ENCODE peak calls at places on chromosomes 16 and 17, in ten cellular contexts. V, C, Q, D, I, B, U, P, W and S are unnamed samples.

GRCh38 chr17:41352597-41353366 is 2.2 kb upstream of the KRT33A start:
- DNase-seq in V (no peak), C (no peak), Q (no peak), D (no peak), I (no peak), B (no peak), U (no peak), P (no peak), W (peak; percentile 8), S (no peak)

GRCh38 chr16:63613701-63614100 is 1508.2 kb downstream of the CDH11 start:
- DNase-seq in V (no peak), C (no peak), Q (no peak), D (no peak), I (no peak), B (peak; percentile 84), U (no peak), P (no peak), W (no peak), S (no peak)

GRCh38 chr16:68086860-68087268 is 1.7 kb downstream of the NFATC3 start:
- DNase-seq in V (no peak), C (no peak), Q (no peak), D (no peak), I (no peak), B (no peak), U (no peak), P (no peak), W (no peak), S (no peak)

GRCh38 chr16:18931756-18932155 is 5.5 kb upstream of the SMG1 start:
- DNase-seq in V (no peak), C (no peak), Q (no peak), D (no peak), I (no peak), B (no peak), U (no peak), P (no peak), W (no peak), S (no peak)

GRCh38 chr16:27687605-27688004 is 137.7 kb downstream of the KATNIP start:
- DNase-seq in V (no peak), C (no peak), Q (no peak), D (no peak), I (no peak), B (no peak), U (no peak), P (no peak), W (no peak), S (no peak)

GRCh38 chr16:50056226-50056625 is 9.5 kb upstream of the HEATR3 start:
- DNase-seq in V (no peak), C (no peak), Q (no peak), D (no peak), I (no peak), B (no peak), U (no peak), P (no peak), W (no peak), S (no peak)

GRCh38 chr17:39174907-39175694 is 9.1 kb upstream of the ARL5C start:
- DNase-seq in V (no peak), C (peak; percentile 78), Q (peak; percentile 81), D (peak; percentile 57), I (peak; percentile 78), B (peak; percentile 44), U (peak; percentile 71), P (peak; percentile 82), W (peak; percentile 97), S (peak; percentile 92)

GRCh38 chr17:19014628-19015215 is 10.2 kb upstream of the FAM83G start:
- DNase-seq in V (no peak), C (no peak), Q (no peak), D (no peak), I (no peak), B (no peak), U (no peak), P (no peak), W (no peak), S (peak; percentile 65)

GRCh38 chr16:3577302-3577752 is at the start of gene NLRC3:
- DNase-seq in V (no peak), C (peak; percentile 28), Q (no peak), D (no peak), I (peak; percentile 34), B (peak; percentile 22), U (no peak), P (no peak), W (no peak), S (peak; percentile 84)

GRCh38 chr17:39404542-39405378 is 3.3 kb upstream of the FBXL20 start:
- DNase-seq in V (no peak), C (no peak), Q (no peak), D (no peak), I (no peak), B (peak; percentile 24), U (peak; percentile 19), P (no peak), W (no peak), S (peak; percentile 23)

GRCh38 chr16:66848172-66848571 is 4.0 kb downstream of the CA7 start:
- DNase-seq in V (no peak), C (no peak), Q (no peak), D (no peak), I (no peak), B (no peak), U (no peak), P (no peak), W (no peak), S (no peak)

GRCh38 chr17:1471931-1472727 is 16.1 kb upstream of the CRK start:
- DNase-seq in V (no peak), C (no peak), Q (no peak), D (no peak), I (no peak), B (no peak), U (no peak), P (no peak), W (peak; percentile 90), S (no peak)

GRCh38 chr17:78263063-78263735 is 31.8 kb downstream of the TMEM235 start:
- DNase-seq in V (no peak), C (peak; percentile 50), Q (peak; percentile 75), D (no peak), I (peak; percentile 77), B (peak; percentile 40), U (no peak), P (no peak), W (no peak), S (peak; percentile 91)

GRCh38 chr16:85389679-85390470 is 223.2 kb upstream of the GSE1 start:
- DNase-seq in V (no peak), C (no peak), Q (no peak), D (no peak), I (no peak), B (no peak), U (no peak), P (no peak), W (no peak), S (peak; percentile 51)

GRCh38 chr16:74896389-74897370 is 88.2 kb downstream of the WDR59 start:
- DNase-seq in V (no peak), C (no peak), Q (no peak), D (no peak), I (no peak), B (no peak), U (no peak), P (no peak), W (no peak), S (no peak)

GRCh38 chr17:76026714-76027158 is 370 bp downstream of the EVPL start:
- DNase-seq in V (no peak), C (no peak), Q (no peak), D (peak; percentile 42), I (no peak), B (no peak), U (no peak), P (no peak), W (no peak), S (no peak)
- H3K4me3 ChIP-seq in V (peak overlapping the region; percentile 19), C (peak overlapping the region; percentile 34), Q (peak overlapping the region; percentile 48), D (peak overlapping the region; percentile 26), I (no peak overlapping the region), B (no peak overlapping the region), U (peak overlapping the region; percentile 43), P (no peak overlapping the region), W (no peak overlapping the region), S (no peak overlapping the region)

DNA sequence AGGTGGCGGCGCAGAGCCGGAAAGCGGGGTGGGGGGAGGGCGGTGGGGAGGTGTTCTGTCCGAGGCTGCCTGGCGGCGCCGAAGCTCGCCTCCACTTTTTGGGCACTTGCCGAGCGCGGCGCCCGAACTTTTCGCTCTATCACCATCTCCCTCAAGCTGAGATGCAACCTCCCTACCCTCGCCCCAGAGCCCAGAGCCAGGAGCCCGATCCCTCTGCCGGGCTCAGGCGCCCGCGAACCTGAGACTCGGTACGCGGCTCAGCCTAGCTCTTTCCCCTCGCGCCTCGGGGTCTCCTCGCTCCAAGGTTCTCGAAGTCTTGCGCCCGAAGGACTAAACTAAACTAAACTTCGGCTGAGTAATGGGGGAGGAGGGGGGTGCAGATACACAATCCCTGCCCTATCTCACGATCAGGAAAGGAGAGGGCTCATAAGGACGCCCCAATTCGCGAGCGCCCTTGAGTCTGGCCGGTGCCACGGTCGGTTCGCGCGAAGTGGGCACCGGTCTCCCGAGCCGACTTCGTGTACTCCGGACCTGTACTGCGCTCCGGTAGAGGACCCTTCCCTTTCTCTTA is 1.7 kb upstream of the SALL1 start:
- DNase-seq in V (no peak), C (no peak), Q (no peak), D (no peak), I (no peak), B (no peak), U (no peak), P (no peak), W (peak; percentile 71), S (no peak)
- H3K27ac ChIP-seq in V (peak overlapping the region; percentile 92), C (peak overlapping the region; percentile 66), Q (peak overlapping the region; percentile 73), D (no peak overlapping the region), I (no peak overlapping the region), B (no peak overlapping the region), U (peak overlapping the region; percentile 76), P (peak overlapping the region; percentile 75), W (peak overlapping the region; percentile 98), S (no peak overlapping the region)

DNA sequence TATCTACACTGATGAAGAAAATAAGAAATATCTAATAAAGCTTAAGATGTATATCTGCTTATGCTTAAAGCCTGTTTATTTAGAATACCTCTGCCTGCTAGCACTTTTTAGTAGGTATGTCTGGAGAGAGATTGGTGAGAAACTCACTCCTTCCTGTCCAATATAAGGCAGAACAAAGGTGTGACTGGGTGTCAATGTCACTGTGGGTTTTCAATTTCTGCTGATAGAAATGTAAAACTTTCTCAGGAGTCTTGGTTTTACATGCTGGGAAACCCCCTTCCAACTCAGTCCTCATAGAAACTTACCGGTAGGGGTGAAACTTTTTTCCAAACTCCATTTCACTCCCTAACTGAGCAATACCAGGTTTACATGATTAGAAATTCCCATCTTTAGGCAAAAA is 17.8 kb upstream of the MPHOSPH6 start:
- DNase-seq in V (no peak), C (no peak), Q (no peak), D (no peak), I (no peak), B (no peak), U (no peak), P (no peak), W (no peak), S (no peak)
- TF ChIP-seq POLR2AphosphoS5 in V (no peak), C (no peak), Q (no peak), D (no peak), I (no peak), B (no peak), U (no peak), P (no peak), W (no peak), S (no peak)

GRCh38 chr16:89320717-89321501 is 103.4 kb downstream of the ZNF778 start:
- DNase-seq in V (no peak), C (peak; percentile 80), Q (peak; percentile 60), D (no peak), I (no peak), B (no peak), U (no peak), P (no peak), W (peak; percentile 74), S (peak; percentile 73)
- H3K4me3 ChIP-seq in V (peak overlapping the region; percentile 42), C (no peak overlapping the region), Q (peak overlapping the region; percentile 32), D (no peak overlapping the region), I (no peak overlapping the region), B (no peak overlapping the region), U (peak overlapping the region; percentile 15), P (no peak overlapping the region), W (no peak overlapping the region), S (no peak overlapping the region)